ENCODE peak calls at places on chromosome 12, in seven cellular contexts. One of them, this sample, is unnamed.

GRCh38 chr12:88247241-88247643 is 105.1 kb downstream of the TMTC3 start:
- DNase-seq in stomach: no peak
- DNase-seq in fibroblast of lung: peak; percentile 93
- DNase-seq in heart left ventricle: no peak
- DNase-seq in coronary artery: no peak
- DNase-seq in heart right ventricle: no peak
- DNase-seq in colonic mucosa: no peak
- DNase-seq in this sample: no peak

GRCh38 chr12:95397566-95397965 is 76.4 kb upstream of the METAP2 start:
- DNase-seq in stomach: no peak
- DNase-seq in fibroblast of lung: no peak
- DNase-seq in heart left ventricle: no peak
- DNase-seq in coronary artery: no peak
- DNase-seq in heart right ventricle: no peak
- DNase-seq in colonic mucosa: no peak
- DNase-seq in this sample: no peak

GRCh38 chr12:122835693-122836026 is 403 bp downstream of the HIP1R start:
- DNase-seq in stomach: no peak
- DNase-seq in fibroblast of lung: no peak
- DNase-seq in heart left ventricle: no peak
- DNase-seq in coronary artery: no peak
- DNase-seq in heart right ventricle: no peak
- DNase-seq in colonic mucosa: no peak
- DNase-seq in this sample: no peak

GRCh38 chr12:71440393-71441349 is 1.1 kb downstream of the LGR5 start:
- DNase-seq in stomach: peak; percentile 62
- DNase-seq in fibroblast of lung: peak; percentile 7
- DNase-seq in heart left ventricle: no peak
- DNase-seq in coronary artery: no peak
- DNase-seq in heart right ventricle: no peak
- DNase-seq in colonic mucosa: peak; percentile 64
- DNase-seq in this sample: no peak

GRCh38 chr12:67415473-67415872 is 146.3 kb downstream of the CAND1 start:
- DNase-seq in stomach: no peak
- DNase-seq in fibroblast of lung: peak; percentile 37
- DNase-seq in heart left ventricle: no peak
- DNase-seq in coronary artery: no peak
- DNase-seq in heart right ventricle: peak; percentile 33
- DNase-seq in colonic mucosa: no peak
- DNase-seq in this sample: no peak

GRCh38 chr12:26870491-26871419 is 37.8 kb upstream of the ITPR2 start:
- DNase-seq in stomach: peak; percentile 77
- DNase-seq in fibroblast of lung: peak; percentile 64
- DNase-seq in heart left ventricle: no peak
- DNase-seq in coronary artery: no peak
- DNase-seq in heart right ventricle: peak; percentile 14
- DNase-seq in colonic mucosa: peak; percentile 47
- DNase-seq in this sample: no peak

GRCh38 chr12:32533971-32534590 is 134.7 kb downstream of the FGD4 start:
- DNase-seq in stomach: peak; percentile 69
- DNase-seq in fibroblast of lung: peak; percentile 97
- DNase-seq in heart left ventricle: no peak
- DNase-seq in coronary artery: peak; percentile 83
- DNase-seq in heart right ventricle: peak; percentile 53
- DNase-seq in colonic mucosa: peak; percentile 82
- DNase-seq in this sample: no peak

GRCh38 chr12:16349132-16349463 is 1.7 kb downstream of the MGST1 start:
- DNase-seq in stomach: peak; percentile 73
- DNase-seq in fibroblast of lung: peak; percentile 91
- DNase-seq in heart left ventricle: no peak
- DNase-seq in coronary artery: peak; percentile 78
- DNase-seq in heart right ventricle: no peak
- DNase-seq in colonic mucosa: peak; percentile 70
- DNase-seq in this sample: no peak

GRCh38 chr12:48794870-48795269 is 6.0 kb upstream of the ADCY6 start:
- DNase-seq in stomach: no peak
- DNase-seq in fibroblast of lung: no peak
- DNase-seq in heart left ventricle: no peak
- DNase-seq in coronary artery: no peak
- DNase-seq in heart right ventricle: no peak
- DNase-seq in colonic mucosa: no peak
- DNase-seq in this sample: no peak

GRCh38 chr12:52157566-52158150 is 34.2 kb downstream of the KRT80 start:
- DNase-seq in stomach: no peak
- DNase-seq in fibroblast of lung: no peak
- DNase-seq in heart left ventricle: peak; percentile 24
- DNase-seq in coronary artery: no peak
- DNase-seq in heart right ventricle: no peak
- DNase-seq in colonic mucosa: no peak
- DNase-seq in this sample: no peak

GRCh38 chr12:63003223-63003819 is 68.4 kb upstream of the PPM1H start:
- DNase-seq in stomach: no peak
- DNase-seq in fibroblast of lung: no peak
- DNase-seq in heart left ventricle: no peak
- DNase-seq in coronary artery: no peak
- DNase-seq in heart right ventricle: no peak
- DNase-seq in colonic mucosa: no peak
- DNase-seq in this sample: no peak

GRCh38 chr12:1811948-1812291 is 8.4 kb upstream of the LRTM2 start:
- DNase-seq in stomach: no peak
- DNase-seq in fibroblast of lung: no peak
- DNase-seq in heart left ventricle: peak; percentile 19
- DNase-seq in coronary artery: no peak
- DNase-seq in heart right ventricle: no peak
- DNase-seq in colonic mucosa: no peak
- DNase-seq in this sample: no peak
- H3K4me3 ChIP-seq in stomach: no peak overlapping the region
- H3K4me3 ChIP-seq in fibroblast of lung: no peak overlapping the region
- H3K4me3 ChIP-seq in heart left ventricle: no peak overlapping the region
- H3K4me3 ChIP-seq in coronary artery: no peak overlapping the region
- H3K4me3 ChIP-seq in heart right ventricle: no peak overlapping the region
- H3K4me3 ChIP-seq in colonic mucosa: no peak overlapping the region
- H3K4me3 ChIP-seq in this sample: no peak overlapping the region

DNA sequence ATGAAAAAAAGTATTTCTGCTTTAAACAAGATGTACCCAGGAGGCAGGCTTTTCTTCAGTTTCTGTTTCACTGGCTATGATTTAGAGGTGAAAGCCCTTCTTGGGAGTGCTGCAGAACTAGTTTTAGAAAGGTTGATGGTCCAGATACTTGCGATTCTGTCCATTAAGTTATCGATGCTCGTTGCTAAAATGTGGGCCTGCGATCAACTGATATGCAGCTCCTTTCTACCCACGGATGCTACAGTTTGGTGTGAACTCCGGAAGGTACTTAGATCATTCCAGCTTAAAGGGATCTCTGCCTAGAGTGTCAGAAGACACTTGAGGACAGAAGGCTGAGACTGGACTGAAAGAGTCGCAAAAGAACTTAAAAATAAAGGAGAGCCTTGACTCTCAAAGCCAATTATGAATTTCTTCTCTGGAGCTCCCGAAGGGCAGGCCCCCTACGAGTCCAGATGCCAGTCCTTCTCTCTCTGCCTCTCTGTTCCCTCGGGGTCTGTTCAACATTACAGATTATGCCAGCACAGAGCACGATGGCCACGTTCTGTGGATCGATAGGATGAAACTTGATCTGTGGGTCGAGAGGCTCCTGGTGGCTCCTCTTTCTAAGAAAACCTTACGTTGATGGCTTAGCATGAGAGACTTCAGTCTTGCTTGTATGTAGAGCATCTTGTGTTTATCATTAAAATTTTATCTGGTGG is 40.0 kb downstream of the FBXW8 start:
- DNase-seq in stomach: no peak
- DNase-seq in fibroblast of lung: no peak
- DNase-seq in heart left ventricle: no peak
- DNase-seq in coronary artery: no peak
- DNase-seq in heart right ventricle: no peak
- DNase-seq in colonic mucosa: no peak
- DNase-seq in this sample: no peak
- H3K4me3 ChIP-seq in stomach: no peak overlapping the region
- H3K4me3 ChIP-seq in fibroblast of lung: no peak overlapping the region
- H3K4me3 ChIP-seq in heart left ventricle: no peak overlapping the region
- H3K4me3 ChIP-seq in coronary artery: no peak overlapping the region
- H3K4me3 ChIP-seq in heart right ventricle: no peak overlapping the region
- H3K4me3 ChIP-seq in colonic mucosa: no peak overlapping the region
- H3K4me3 ChIP-seq in this sample: no peak overlapping the region

DNA sequence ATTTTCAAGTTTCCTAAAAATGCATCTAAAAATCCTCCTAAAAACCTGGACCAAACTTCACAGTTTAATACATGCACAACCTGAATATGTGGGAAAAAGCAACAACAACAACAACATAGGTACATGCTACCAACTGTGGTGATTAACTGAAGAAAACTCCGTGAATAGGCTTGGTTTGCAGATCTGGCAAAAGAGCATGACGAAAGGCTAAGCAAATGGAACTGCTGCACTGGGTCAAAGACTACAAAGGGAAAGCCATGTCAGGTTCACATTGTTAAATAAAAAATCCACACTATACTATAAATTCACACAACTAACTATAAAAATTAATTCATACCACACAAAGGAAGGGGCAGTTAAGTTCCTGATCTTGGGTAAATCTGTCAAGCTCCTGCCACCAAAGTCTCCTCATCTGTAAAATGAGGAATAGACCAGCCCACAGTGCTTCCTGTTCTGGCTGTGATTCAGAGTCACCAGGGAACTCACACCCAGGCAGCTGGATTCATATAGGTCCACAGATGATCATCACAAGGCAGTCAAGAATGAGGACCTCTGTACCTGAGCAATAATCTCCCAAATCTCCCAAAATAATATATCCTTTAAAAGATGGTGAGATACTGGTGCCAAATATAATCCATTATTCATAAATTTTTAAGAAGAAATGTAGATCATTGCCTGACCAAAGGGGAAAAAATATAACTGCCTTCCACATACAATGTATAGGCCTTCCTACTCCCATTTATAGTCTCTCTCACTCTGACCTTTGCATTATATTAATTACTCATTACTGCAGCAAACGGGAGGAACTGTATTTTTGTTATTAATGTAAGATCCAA is 7.0 kb downstream of the CORO1C start:
- DNase-seq in stomach: no peak
- DNase-seq in fibroblast of lung: peak; percentile 70
- DNase-seq in heart left ventricle: no peak
- DNase-seq in coronary artery: no peak
- DNase-seq in heart right ventricle: no peak
- DNase-seq in colonic mucosa: no peak
- DNase-seq in this sample: no peak
- H3K4me3 ChIP-seq in stomach: no peak overlapping the region
- H3K4me3 ChIP-seq in fibroblast of lung: no peak overlapping the region
- H3K4me3 ChIP-seq in heart left ventricle: no peak overlapping the region
- H3K4me3 ChIP-seq in coronary artery: no peak overlapping the region
- H3K4me3 ChIP-seq in heart right ventricle: no peak overlapping the region
- H3K4me3 ChIP-seq in colonic mucosa: no peak overlapping the region
- H3K4me3 ChIP-seq in this sample: no peak overlapping the region

GRCh38 chr12:46265102-46265501 is 3.7 kb downstream of the SLC38A1 start:
- DNase-seq in stomach: no peak
- DNase-seq in fibroblast of lung: no peak
- DNase-seq in heart left ventricle: no peak
- DNase-seq in coronary artery: no peak
- DNase-seq in heart right ventricle: no peak
- DNase-seq in colonic mucosa: no peak
- DNase-seq in this sample: no peak
- H3K4me3 ChIP-seq in stomach: no peak overlapping the region
- H3K4me3 ChIP-seq in fibroblast of lung: no peak overlapping the region
- H3K4me3 ChIP-seq in heart left ventricle: no peak overlapping the region
- H3K4me3 ChIP-seq in coronary artery: no peak overlapping the region
- H3K4me3 ChIP-seq in heart right ventricle: no peak overlapping the region
- H3K4me3 ChIP-seq in colonic mucosa: no peak overlapping the region
- H3K4me3 ChIP-seq in this sample: no peak overlapping the region

This sample was measured in vagina.